ENCODE peak calls at places on chromosomes 16 and 17, in five cellular contexts. Y, L, O, G and H are unnamed samples.

GRCh38 chr16:8931864-8932263 is 31.8 kb downstream of the USP7 start:
- DNase-seq in L (no peak), Y (peak; percentile 54), O (peak; percentile 39), G (no peak), H (no peak)

GRCh38 chr16:65059421-65059980 is 62.4 kb downstream of the CDH11 start:
- DNase-seq in L (no peak), O (peak; percentile 13), Y (no peak), G (no peak), H (no peak)

GRCh38 chr17:42289863-42290165 is 1.5 kb downstream of the STAT5A start:
- DNase-seq in O (no peak), G (no peak), L (peak; percentile 62), Y (no peak), H (no peak)

GRCh38 chr17:3984719-3985444 is 20.6 kb upstream of the ATP2A3 start:
- DNase-seq in O (no peak), L (no peak), G (no peak), Y (no peak), H (no peak)

GRCh38 chr17:16259926-16260325 is 42.9 kb downstream of the PIGL start:
- DNase-seq in Y (no peak), L (no peak), G (no peak), O (no peak), H (no peak)

GRCh38 chr17:82449136-82449882 is 1.2 kb downstream of the CYBC1 start:
- DNase-seq in L (no peak), Y (no peak), G (no peak), O (no peak), H (no peak)

GRCh38 chr17:83194761-83195329 is 115.4 kb downstream of the METRNL start:
- DNase-seq in O (no peak), G (peak; percentile 62), L (peak; percentile 63), Y (no peak), H (no peak)

GRCh38 chr17:74972107-74972972 is at the start of gene HID1:
- DNase-seq in O (peak; percentile 81), Y (peak; percentile 86), G (peak; percentile 87), L (no peak), H (peak; percentile 93)

GRCh38 chr16:72455743-72456659 is 284.0 kb upstream of the PMFBP1 start:
- DNase-seq in O (no peak), Y (peak; percentile 83), G (no peak), L (no peak), H (no peak)

GRCh38 chr16:60929-61878 is 7.6 kb downstream of the SNRNP25 start:
- DNase-seq in L (peak; percentile 65), G (no peak), O (no peak), Y (no peak), H (no peak)

GRCh38 chr16:57791903-57792461 is 10.3 kb downstream of the KIFC3 start:
- DNase-seq in Y (no peak), G (peak; percentile 22), L (no peak), O (no peak), H (no peak)

GRCh38 chr17:75836605-75837004 is 7.6 kb downstream of the UNC13D start:
- DNase-seq in L (no peak), Y (no peak), G (no peak), O (no peak), H (no peak)

GRCh38 chr17:48429638-48430586 is at the start of gene SKAP1:
- DNase-seq in L (no peak), G (peak; percentile 62), Y (peak; percentile 59), O (no peak), H (no peak)

GRCh38 chr17:8272421-8272820 is 16.0 kb upstream of the RANGRF start:
- DNase-seq in Y (no peak), O (no peak), G (no peak), L (no peak), H (no peak)

GRCh38 chr16:19168173-19169080 is at the start of gene SYT17:
- DNase-seq in G (no peak), Y (peak; percentile 58), O (peak; percentile 23), L (no peak), H (no peak)

GRCh38 chr17:72715906-72716572 is 376.4 kb downstream of the SLC39A11 start:
- DNase-seq in Y (peak; percentile 84), G (no peak), L (no peak), O (no peak), H (no peak)

GRCh38 chr16:31107465-31107867 is 720 bp upstream of the BCKDK start:
- DNase-seq in Y (no peak), G (no peak), O (no peak), L (no peak), H (no peak)

GRCh38 chr16:19706846-19707245 is 11.2 kb downstream of the KNOP1 start:
- DNase-seq in O (no peak), L (peak; percentile 54), Y (no peak), G (no peak), H (no peak)

GRCh38 chr17:59746849-59747445 is 39.5 kb downstream of the VMP1 start:
- DNase-seq in L (no peak), Y (no peak), O (no peak), G (no peak), H (no peak)

GRCh38 chr17:41965694-41966375 is 760 bp upstream of the CNP start:
- DNase-seq in G (peak; percentile 73), Y (peak; percentile 94), L (peak; percentile 80), O (peak; percentile 49), H (no peak)

GRCh38 chr16:19645557-19645981 is 72.5 kb downstream of the KNOP1 start:
- DNase-seq in Y (no peak), L (peak; percentile 93), G (peak; percentile 81), O (no peak), H (no peak)

GRCh38 chr17:48852251-48852650 is 21.4 kb downstream of the CALCOCO2 start:
- DNase-seq in L (no peak), Y (no peak), O (no peak), G (no peak), H (no peak)

GRCh38 chr16:65783709-65784474 is 582.6 kb upstream of the CDH5 start:
- DNase-seq in L (no peak), Y (no peak), G (no peak), O (no peak), H (no peak)

GRCh38 chr17:50420419-50421112 is 5.5 kb upstream of the ACSF2 start:
- DNase-seq in O (no peak), L (no peak), G (no peak), Y (no peak), H (no peak)

GRCh38 chr16:4271176-4272113 is 1.4 kb downstream of the TFAP4 start:
- DNase-seq in O (peak; percentile 82), G (peak; percentile 96), Y (peak; percentile 96), L (peak; percentile 94), H (peak; percentile 83)
- TF ChIP-seq CTCF in O (peak; percentile 49), G (peak; percentile 29), Y (no peak), L (no peak), H (peak; percentile 16)

DNA sequence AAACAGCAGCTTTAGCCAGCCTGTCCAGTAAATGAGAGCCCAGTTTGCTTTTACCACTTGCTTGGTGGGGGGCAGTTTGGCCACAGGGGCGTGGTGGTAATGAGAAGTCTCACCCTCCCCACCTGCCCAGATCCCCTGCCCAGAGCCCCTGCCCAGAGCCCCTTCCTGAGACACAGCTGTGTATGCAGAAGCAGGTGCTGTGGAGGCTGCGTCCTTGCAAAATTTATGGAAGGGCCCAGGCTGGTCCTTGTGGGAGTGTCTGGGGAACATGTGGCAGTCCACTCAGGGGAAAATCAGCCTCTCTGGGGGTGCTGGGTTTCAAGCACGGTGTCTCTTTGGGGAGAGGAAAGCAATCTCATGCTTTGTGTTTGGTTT is 27.6 kb upstream of the LGALS9 start:
- DNase-seq in Y (no peak), G (no peak), L (no peak), O (no peak), H (no peak)
- TF ChIP-seq CTCF in Y (no peak), G (no peak), L (no peak), O (no peak), H (no peak)

GRCh38 chr16:89858973-89859808 is 14.2 kb upstream of the TCF25 start:
- DNase-seq in Y (no peak), L (no peak), O (no peak), G (peak; percentile 57), H (no peak)

GRCh38 chr16:89853306-89853993 is 19.9 kb upstream of the TCF25 start:
- DNase-seq in O (no peak), G (peak; percentile 39), L (no peak), Y (no peak), H (no peak)

GRCh38 chr16:89859809-89860075 is 13.7 kb upstream of the TCF25 start:
- DNase-seq in Y (no peak), L (no peak), G (peak; percentile 48), O (no peak), H (no peak)

GRCh38 chr16:89855301-89855945 is 18.0 kb upstream of the TCF25 start:
- DNase-seq in G (peak; percentile 53), Y (no peak), O (no peak), L (no peak), H (no peak)

DNA sequence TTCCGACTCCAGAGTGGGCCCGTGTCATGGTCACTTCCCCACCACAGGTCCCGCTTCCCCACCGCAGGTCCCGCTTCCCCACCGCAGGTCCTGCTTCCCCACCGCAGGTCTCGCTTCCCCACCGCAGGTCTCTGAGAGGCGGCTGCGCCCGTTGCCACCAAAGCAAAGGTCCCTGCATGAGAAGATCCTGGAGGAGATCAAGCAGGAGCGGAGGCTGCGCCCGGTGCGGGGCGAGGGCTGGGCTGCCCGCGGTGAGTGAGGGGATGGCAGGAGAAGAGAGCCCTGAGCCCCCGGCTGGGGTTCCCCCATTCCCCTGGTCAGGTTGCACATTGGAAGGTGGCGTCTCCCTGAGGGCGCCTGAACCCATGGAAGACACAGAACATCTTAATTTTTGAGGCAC is 17.4 kb upstream of the TCF25 start:
- DNase-seq in G (no peak), Y (no peak), O (no peak), L (no peak), H (no peak)
- TF ChIP-seq CTCF in G (no peak), Y (no peak), O (no peak), L (no peak), H (no peak)

DNA sequence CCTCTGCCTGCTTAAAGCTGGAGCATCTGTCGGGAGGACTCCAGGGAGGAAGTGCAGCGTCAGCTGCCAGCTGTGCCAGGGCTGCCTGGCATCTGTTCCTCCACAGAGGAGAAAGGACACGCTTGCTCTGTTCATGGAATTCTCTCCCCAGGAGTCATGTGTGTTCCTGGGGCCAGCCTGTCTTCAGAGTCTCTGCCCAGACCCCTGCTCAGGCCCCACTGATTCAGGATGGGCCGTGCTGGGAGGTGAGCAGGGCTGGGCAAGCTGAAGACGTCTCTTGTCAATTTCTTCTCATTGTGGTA is 24.2 kb downstream of the CRISPLD2 start:
- DNase-seq in Y (no peak), L (peak; percentile 93), G (peak; percentile 73), O (no peak), H (no peak)
- TF ChIP-seq CTCF in Y (no peak), L (no peak), G (no peak), O (no peak), H (no peak)

GRCh38 chr17:65941500-65941899 is 250.4 kb downstream of the CEP112 start:
- DNase-seq in G (no peak), Y (no peak), O (no peak), L (no peak), H (no peak)
- TF ChIP-seq CTCF in G (peak; percentile 15), Y (no peak), O (no peak), L (no peak), H (no peak)